ENCODE peak calls at places on chromosome 17, in nine cellular contexts. S, P, I, M, F, Q, A, K and Z are unnamed samples. For H3K9me3 and H3K4me1, the result is how much of the 10 kb centered on the place peaks cover.

GRCh38 chr17:81453712-81454111 is 58.5 kb downstream of the BAHCC1 start:
- DNase-seq in S (no peak), M (no peak), P (no peak), I (no peak), A (no peak), F (no peak), Q (no peak), K (no peak), Z (no peak)

GRCh38 chr17:6473128-6473767 is 29.0 kb downstream of the PIMREG start:
- DNase-seq in Q (peak), P (no peak), S (peak), K (peak), M (peak), I (peak), A (no peak), F (peak), Z (peak)

GRCh38 chr17:37107406-37108083 is 158.8 kb downstream of the AATF start:
- DNase-seq in P (no peak), Q (peak), M (peak), F (no peak), S (no peak), K (peak), I (no peak), A (no peak), Z (peak)

GRCh38 chr17:81135503-81136283 is 29.6 kb upstream of the PVALEF start:
- DNase-seq in K (no peak), M (no peak), A (no peak), F (no peak), Q (no peak), S (no peak), I (no peak), P (no peak), Z (no peak)

GRCh38 chr17:75778861-75779249 is 5.8 kb upstream of the UNK start:
- DNase-seq in Q (no peak), A (no peak), F (no peak), S (peak), I (no peak), M (no peak), P (no peak), K (no peak), Z (peak)

GRCh38 chr17:78923660-78924453 is 1.3 kb downstream of the TIMP2 start:
- DNase-seq in F (peak), Q (peak), A (no peak), P (no peak), K (peak), M (no peak), S (peak), I (peak), Z (peak)

GRCh38 chr17:6830383-6830986 is 1.0 kb downstream of the TEKT1 start:
- DNase-seq in I (no peak), K (no peak), M (no peak), S (no peak), F (no peak), P (no peak), A (no peak), Q (no peak), Z (no peak)

GRCh38 chr17:68289936-68290267 is 1.0 kb downstream of the SLC16A6 start:
- DNase-seq in M (no peak), F (no peak), S (no peak), P (no peak), Q (no peak), K (no peak), I (no peak), A (no peak), Z (no peak)

GRCh38 chr17:1484586-1485310 is 7.7 kb downstream of the MYO1C start:
- DNase-seq in Q (peak), M (peak), F (peak), I (peak), S (peak), A (peak), P (no peak), K (peak), Z (peak)

GRCh38 chr17:2312736-2313135 is 9.0 kb downstream of the SRR start:
- DNase-seq in K (no peak), F (no peak), I (peak), S (no peak), M (peak), Q (no peak), A (no peak), P (no peak), Z (no peak)

GRCh38 chr17:80146121-80147034 is 550 bp downstream of the EIF4A3 start:
- DNase-seq in S (no peak), A (no peak), I (no peak), P (no peak), Q (no peak), M (peak), F (peak), K (no peak), Z (peak)

GRCh38 chr17:80005360-80006338 is 30.0 kb downstream of the TBC1D16 start:
- DNase-seq in S (peak), A (no peak), F (peak), P (no peak), M (no peak), Q (no peak), I (no peak), K (no peak), Z (peak)

GRCh38 chr17:56755310-56755709 is 78.4 kb downstream of the C17orf67 start:
- DNase-seq in P (no peak), M (no peak), A (no peak), F (no peak), K (no peak), I (no peak), S (no peak), Q (no peak), Z (no peak)

GRCh38 chr17:72465191-72466024 is 344.6 kb downstream of the SOX9 start:
- DNase-seq in I (no peak), K (peak), P (no peak), F (peak), A (peak), M (peak), Q (no peak), S (peak), Z (peak)

GRCh38 chr17:8288336-8289102 is at the start of gene RANGRF:
- DNase-seq in K (peak), S (peak), F (peak), Q (peak), P (peak), A (peak), M (peak), I (peak), Z (peak)

GRCh38 chr17:68095205-68095811 is 59.8 kb downstream of the KPNA2 start:
- DNase-seq in I (no peak), M (no peak), S (no peak), P (no peak), K (no peak), F (no peak), A (no peak), Q (no peak), Z (no peak)

GRCh38 chr17:78351449-78352006 is 8.3 kb downstream of the SOCS3 start:
- DNase-seq in I (peak), K (peak), S (peak), M (peak), Q (peak), F (no peak), A (no peak), P (peak), Z (peak)

GRCh38 chr17:41403409-41404023 is 6.1 kb upstream of the KRT31 start:
- DNase-seq in F (peak), I (no peak), A (no peak), S (no peak), K (no peak), M (peak), P (no peak), Q (no peak), Z (no peak)

GRCh38 chr17:38460716-38461650 is 32.7 kb downstream of the ARHGAP23 start:
- DNase-seq in S (no peak), Q (no peak), K (no peak), P (no peak), A (no peak), I (no peak), M (no peak), F (no peak), Z (no peak)

GRCh38 chr17:1629647-1630310 is 1.1 kb upstream of the SLC43A2 start:
- DNase-seq in I (peak), P (no peak), M (no peak), Q (peak), A (no peak), K (peak), F (peak), S (peak), Z (peak)

GRCh38 chr17:68346448-68346847 is 55.2 kb downstream of the ARSG start:
- DNase-seq in P (peak), S (peak), I (peak), F (no peak), M (no peak), A (peak), Q (no peak), K (peak), Z (no peak)

DNA sequence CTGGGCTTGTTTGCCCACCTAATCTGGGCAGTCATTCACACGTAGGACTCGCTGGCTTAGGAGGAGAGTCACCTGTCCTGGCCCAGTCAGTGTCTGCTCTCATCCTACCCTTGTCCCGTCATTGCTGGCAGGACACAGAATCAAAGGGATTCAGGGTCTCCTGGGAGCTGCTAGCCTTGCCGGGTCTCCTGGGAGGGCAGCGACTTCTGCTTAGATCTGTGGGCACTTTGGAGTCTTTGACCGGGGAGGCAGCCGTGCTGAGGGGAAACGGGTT is 12.6 kb downstream of the RAI1 start:
- DNase-seq in K (no peak), Q (no peak), S (no peak), F (no peak), A (no peak), M (no peak), P (no peak), I (no peak), Z (no peak)
- H3K4me3 ChIP-seq in K (peak), Q (no peak), S (no peak), F (peak), A (peak), M (peak), P (peak), I (peak), Z (no peak)

GRCh38 chr17:27066315-27066714 is 227.6 kb upstream of the WSB1 start:
- DNase-seq in S (no peak), P (no peak), Q (no peak), M (no peak), I (no peak), F (no peak), K (no peak), A (no peak), Z (no peak)
- H3K9me3 ChIP-seq in S (under half), P (under half), Q (under half), M (under half), I (under half), F (under half), K (under half), A (under half), Z (under half)

DNA sequence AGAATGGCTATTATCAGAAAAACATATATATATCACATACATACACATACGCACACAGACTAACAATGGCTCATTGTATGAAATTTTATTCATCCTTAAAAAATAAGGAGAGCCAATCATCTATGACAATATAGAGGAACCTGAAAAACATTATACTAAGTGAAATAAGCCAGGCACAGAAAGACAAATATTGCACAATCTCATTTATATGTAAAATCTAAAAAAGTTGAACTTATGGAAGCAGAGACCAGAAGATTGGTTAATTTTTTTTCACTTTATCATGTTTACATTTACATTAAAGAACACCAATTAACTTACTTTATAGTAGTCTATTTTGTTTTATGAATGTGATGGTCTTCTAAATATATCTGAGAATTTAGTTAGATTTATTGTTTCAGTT is 198.7 kb downstream of the KIF2B start:
- DNase-seq in K (no peak), A (no peak), M (no peak), P (no peak), S (no peak), Q (no peak), F (no peak), I (no peak), Z (no peak)
- H3K4me1 ChIP-seq in K (under half), A (under half), M (under half), P (under half), S (under half), Q (under half), F (under half), I (under half), Z (under half)

DNA sequence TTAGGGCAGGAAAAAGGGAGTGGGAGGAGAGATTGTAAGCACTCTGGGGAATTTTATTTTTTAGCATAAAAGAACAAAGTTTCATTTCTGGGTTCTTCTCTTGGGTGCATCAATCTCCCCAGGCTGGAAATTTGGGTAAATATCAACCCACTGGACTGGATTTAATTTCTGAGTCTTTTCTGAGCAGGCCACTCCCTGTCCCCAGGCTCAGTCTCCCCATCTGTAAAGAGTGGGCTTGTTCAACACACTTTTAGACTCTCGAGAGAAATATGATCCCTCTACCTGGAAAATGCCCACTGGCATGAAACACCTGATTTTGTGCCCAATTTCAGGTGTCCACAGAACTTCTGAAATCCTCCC is 617 bp upstream of the VTN start:
- DNase-seq in F (no peak), K (no peak), M (no peak), P (no peak), Q (no peak), I (no peak), A (no peak), S (no peak), Z (no peak)
- H3K4me3 ChIP-seq in F (peak), K (no peak), M (peak), P (peak), Q (no peak), I (no peak), A (peak), S (no peak), Z (no peak)

GRCh38 chr17:16623282-16623681 is 30.4 kb downstream of the ZNF624 start:
- DNase-seq in A (no peak), K (no peak), F (no peak), S (no peak), I (no peak), P (no peak), Q (no peak), M (no peak), Z (no peak)

GRCh38 chr17:16617481-16618060 is 36.1 kb downstream of the ZNF624 start:
- DNase-seq in A (no peak), S (no peak), K (no peak), I (no peak), Q (no peak), F (no peak), P (no peak), M (no peak), Z (no peak)

DNA sequence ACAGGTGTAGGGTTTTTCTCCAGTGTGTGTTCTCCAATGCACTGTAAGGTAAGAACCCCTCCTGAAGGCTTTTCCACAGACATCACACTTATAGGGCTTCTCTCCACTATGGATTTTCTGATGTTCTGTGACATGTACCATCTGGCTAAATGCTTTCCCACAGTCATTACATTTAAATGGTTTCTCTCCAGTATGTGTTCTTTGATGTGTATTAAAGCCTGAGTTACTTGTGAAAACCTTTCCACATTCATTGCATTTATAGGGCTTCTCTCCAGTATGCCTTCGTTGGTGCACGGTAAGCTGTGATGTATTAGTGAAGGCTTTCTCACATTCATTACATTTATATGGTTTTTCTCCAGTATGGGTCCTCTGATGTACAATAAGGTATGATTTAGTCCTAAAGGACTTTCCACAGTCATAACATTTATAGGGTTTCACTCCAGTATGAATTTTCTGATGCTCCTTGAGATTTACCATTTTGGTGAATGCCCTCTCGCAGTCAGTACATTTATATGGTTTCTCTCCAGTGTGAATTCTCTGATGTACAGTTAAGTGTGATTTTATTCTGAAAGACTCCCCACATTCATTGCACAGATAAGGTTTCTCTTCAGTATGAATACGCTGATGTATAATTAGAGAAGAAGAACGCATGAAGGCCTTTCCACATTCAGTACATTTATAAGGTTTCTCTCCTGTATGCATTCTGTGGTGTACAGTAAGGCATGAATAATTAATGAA is 30.9 kb downstream of the ZNF624 start:
- DNase-seq in Q (no peak), K (no peak), M (no peak), F (no peak), A (no peak), P (no peak), I (no peak), S (no peak), Z (no peak)
- H3K9me3 ChIP-seq in Q (under half), K (under half), M (under half), F (under half), A (under half), P (half or more), I (half or more), S (half or more), Z (under half)

DNA sequence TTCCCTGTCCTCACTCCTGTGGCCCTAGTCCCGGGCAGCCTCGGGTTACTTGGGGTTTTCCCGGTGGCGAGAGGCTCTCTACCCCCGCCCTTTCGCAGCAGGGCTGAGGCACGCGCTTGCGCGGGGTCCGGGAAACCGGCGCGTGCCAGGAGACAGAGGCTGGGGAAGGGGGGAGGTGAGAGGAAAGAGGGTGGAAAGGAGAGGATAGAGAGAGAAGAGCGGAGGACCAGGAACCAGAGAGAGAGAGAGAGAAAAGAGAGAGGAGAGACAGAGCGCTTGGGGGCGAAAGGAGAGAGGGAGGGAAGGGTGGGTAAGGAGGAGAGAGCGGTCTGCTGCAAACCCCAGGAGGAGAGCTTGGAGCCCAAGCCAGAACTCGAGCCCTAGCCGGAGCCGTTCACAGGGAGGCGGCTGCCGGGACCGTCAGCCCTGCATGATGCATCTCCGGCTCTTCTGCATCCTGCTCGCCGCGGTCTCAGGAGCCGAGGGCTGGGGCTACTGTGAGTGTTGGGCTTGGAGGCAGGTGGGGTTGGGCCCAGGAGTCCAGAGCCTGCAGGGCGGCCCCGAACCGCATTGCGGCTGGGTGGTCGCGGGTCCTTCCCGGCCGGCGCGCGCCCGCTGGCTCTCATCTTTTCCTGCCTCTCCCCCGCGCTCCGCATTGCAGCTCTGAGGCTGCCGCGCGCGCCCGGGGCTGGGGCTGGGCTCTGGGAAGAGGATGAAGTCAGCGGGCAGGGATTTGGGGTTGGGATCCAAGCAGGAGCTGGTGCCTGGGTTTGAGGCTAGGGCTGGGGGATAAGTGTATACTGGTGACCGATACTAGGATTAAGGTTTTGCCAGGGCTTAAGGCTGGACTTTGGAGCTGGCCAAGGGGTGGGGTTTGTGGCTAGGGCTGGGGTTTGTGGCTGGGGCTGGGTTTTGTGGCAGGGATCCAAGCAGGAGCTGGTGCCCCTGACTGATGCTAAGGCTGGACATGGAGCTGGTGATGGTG is at the start of gene CNTNAP1:
- DNase-seq in K (peak), M (peak), P (no peak), I (peak), S (peak), Q (peak), F (peak), A (no peak), Z (peak)
- H3K4me1 ChIP-seq in K (under half), M (under half), P (under half), I (half or more), S (half or more), Q (under half), F (under half), A (under half), Z (under half)

DNA sequence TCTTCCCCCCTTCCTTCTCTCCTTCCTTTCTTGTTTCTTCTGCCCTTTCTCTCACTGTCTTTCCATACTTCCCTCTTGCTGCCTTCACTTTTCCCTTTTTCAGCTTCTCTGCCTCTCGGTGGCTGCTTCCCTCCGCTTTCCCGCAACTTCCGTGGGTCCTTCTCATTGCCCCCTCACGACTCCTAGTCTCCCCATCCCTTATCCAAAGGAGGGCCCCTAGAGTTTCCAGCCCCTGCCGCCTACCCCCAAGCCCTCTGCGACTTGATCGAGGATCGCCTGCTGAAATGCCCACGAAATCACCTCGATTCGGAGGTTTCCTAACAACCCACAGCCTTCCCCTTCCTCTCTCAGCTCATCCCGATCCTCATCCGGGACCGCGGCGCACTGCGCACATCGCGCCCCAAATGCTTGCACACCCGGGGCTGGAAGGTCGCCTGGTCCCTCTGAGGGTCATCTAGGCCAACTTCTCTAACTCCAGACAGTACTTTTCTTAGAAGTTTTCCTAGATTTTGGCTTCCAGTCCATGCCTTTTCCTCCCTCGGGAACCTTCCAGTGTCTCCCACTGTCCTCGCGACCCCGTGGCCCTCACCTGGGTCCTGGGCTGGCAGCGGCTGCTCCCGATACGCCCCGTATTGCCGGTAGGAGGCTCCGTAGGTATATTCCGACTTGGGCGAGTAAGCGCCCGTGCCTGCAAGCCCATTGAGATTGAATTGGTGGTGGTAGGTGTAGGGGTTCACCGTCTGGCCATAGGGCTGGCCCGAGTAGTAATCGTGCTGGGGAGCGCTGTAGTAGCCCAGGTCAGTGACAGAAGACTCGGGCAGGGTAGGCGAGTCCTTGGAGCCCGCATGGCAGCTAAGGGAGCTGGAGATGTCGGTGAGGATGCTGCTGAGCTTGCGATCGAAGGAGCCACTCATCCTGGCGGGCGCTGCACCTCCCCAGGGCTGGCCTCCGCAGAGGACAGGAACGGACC is 654 bp downstream of the DLX3 start:
- DNase-seq in Q (no peak), M (no peak), I (no peak), P (no peak), A (no peak), K (no peak), F (no peak), S (no peak), Z (no peak)
- H3K4me3 ChIP-seq in Q (peak), M (peak), I (peak), P (peak), A (no peak), K (peak), F (no peak), S (no peak), Z (no peak)